ENCODE peak calls at places on chromosomes 11 and 22, in eight cellular contexts. One of them, this sample, is unnamed.

GRCh38 chr11:17504330-17505107 is 27.9 kb upstream of the ABCC8 start:
- DNase-seq in dorsolateral prefrontal cortex: peak
- DNase-seq in coronary artery: no peak
- DNase-seq in right lobe of liver: peak
- DNase-seq in lung: peak
- DNase-seq in heart left ventricle: peak
- DNase-seq in body of pancreas: peak
- DNase-seq in CD8-positive, alpha-beta T cell: peak
- DNase-seq in this sample: peak

GRCh38 chr11:131724436-131724995 is 354.1 kb downstream of the NTM start:
- DNase-seq in heart left ventricle: no peak
- DNase-seq in right lobe of liver: no peak
- DNase-seq in dorsolateral prefrontal cortex: peak
- DNase-seq in coronary artery: no peak
- DNase-seq in CD8-positive, alpha-beta T cell: no peak
- DNase-seq in body of pancreas: no peak
- DNase-seq in lung: no peak
- DNase-seq in this sample: no peak

GRCh38 chr11:100473390-100473740 is 213.7 kb upstream of the ARHGAP42 start:
- DNase-seq in body of pancreas: no peak
- DNase-seq in heart left ventricle: no peak
- DNase-seq in right lobe of liver: no peak
- DNase-seq in dorsolateral prefrontal cortex: no peak
- DNase-seq in lung: no peak
- DNase-seq in coronary artery: no peak
- DNase-seq in CD8-positive, alpha-beta T cell: no peak
- DNase-seq in this sample: no peak

GRCh38 chr22:28141614-28142013 is 222.6 kb upstream of the PITPNB start:
- DNase-seq in right lobe of liver: no peak
- DNase-seq in heart left ventricle: no peak
- DNase-seq in CD8-positive, alpha-beta T cell: no peak
- DNase-seq in body of pancreas: no peak
- DNase-seq in dorsolateral prefrontal cortex: no peak
- DNase-seq in coronary artery: no peak
- DNase-seq in lung: no peak
- DNase-seq in this sample: peak

GRCh38 chr11:120028181-120028935 is 109.6 kb downstream of the TRIM29 start:
- DNase-seq in right lobe of liver: no peak
- DNase-seq in dorsolateral prefrontal cortex: no peak
- DNase-seq in heart left ventricle: no peak
- DNase-seq in coronary artery: peak
- DNase-seq in body of pancreas: no peak
- DNase-seq in lung: no peak
- DNase-seq in CD8-positive, alpha-beta T cell: no peak
- DNase-seq in this sample: no peak

GRCh38 chr11:26849009-26849408 is 127.1 kb upstream of the SLC5A12 start:
- DNase-seq in coronary artery: no peak
- DNase-seq in body of pancreas: peak
- DNase-seq in dorsolateral prefrontal cortex: peak
- DNase-seq in lung: no peak
- DNase-seq in CD8-positive, alpha-beta T cell: no peak
- DNase-seq in heart left ventricle: peak
- DNase-seq in right lobe of liver: no peak
- DNase-seq in this sample: no peak

GRCh38 chr11:117022526-117022925 is 75.7 kb downstream of the SIK3 start:
- DNase-seq in coronary artery: no peak
- DNase-seq in lung: no peak
- DNase-seq in right lobe of liver: no peak
- DNase-seq in heart left ventricle: no peak
- DNase-seq in dorsolateral prefrontal cortex: no peak
- DNase-seq in body of pancreas: no peak
- DNase-seq in CD8-positive, alpha-beta T cell: no peak
- DNase-seq in this sample: no peak

GRCh38 chr11:134100171-134100570 is 31.3 kb downstream of the JAM3 start:
- DNase-seq in coronary artery: no peak
- DNase-seq in CD8-positive, alpha-beta T cell: no peak
- DNase-seq in heart left ventricle: no peak
- DNase-seq in dorsolateral prefrontal cortex: no peak
- DNase-seq in lung: no peak
- DNase-seq in body of pancreas: no peak
- DNase-seq in right lobe of liver: no peak
- DNase-seq in this sample: no peak

GRCh38 chr11:94376841-94377240 is 24.4 kb downstream of the GPR83 start:
- DNase-seq in CD8-positive, alpha-beta T cell: no peak
- DNase-seq in coronary artery: no peak
- DNase-seq in lung: no peak
- DNase-seq in dorsolateral prefrontal cortex: peak
- DNase-seq in right lobe of liver: no peak
- DNase-seq in heart left ventricle: no peak
- DNase-seq in body of pancreas: no peak
- DNase-seq in this sample: no peak

DNA sequence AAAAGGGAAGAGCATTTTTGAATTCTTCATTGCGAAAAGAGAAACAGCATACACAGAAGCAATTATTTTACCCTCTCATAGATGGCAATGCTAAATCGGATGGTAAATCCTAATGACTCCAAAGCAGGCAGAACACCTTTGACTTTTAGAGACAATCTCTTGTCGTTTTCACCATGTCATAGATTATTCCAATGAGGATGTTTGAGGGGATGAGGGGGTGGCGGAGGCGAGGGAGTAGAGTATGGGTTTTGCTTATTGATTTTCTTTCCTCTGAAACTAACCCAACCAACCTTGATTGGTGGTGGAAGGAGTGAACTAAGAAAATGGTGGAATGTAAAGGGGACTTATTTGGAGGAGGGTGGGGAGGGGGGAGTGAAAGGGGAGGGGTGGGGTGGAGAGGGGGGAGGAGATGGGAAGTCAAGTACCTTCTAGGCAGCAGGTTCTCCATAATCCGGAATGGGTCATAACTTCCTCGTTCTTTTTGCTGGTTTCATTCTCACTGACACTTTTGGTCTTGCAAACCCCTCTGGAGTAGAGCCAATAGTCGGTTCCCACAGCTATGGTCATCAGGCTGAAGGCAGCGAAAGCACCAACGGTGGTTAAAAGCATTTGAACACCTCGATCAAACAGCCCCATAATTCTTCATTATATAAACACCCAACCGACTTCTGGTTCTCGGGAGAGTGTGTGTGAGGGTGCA is 1.5 kb downstream of the CACNG2 start:
- DNase-seq in heart left ventricle: no peak
- DNase-seq in coronary artery: no peak
- DNase-seq in lung: no peak
- DNase-seq in body of pancreas: no peak
- DNase-seq in CD8-positive, alpha-beta T cell: no peak
- DNase-seq in right lobe of liver: no peak
- DNase-seq in dorsolateral prefrontal cortex: peak
- DNase-seq in this sample: no peak
- H3K4me3 ChIP-seq in heart left ventricle: no peak
- H3K4me3 ChIP-seq in coronary artery: no peak
- H3K4me3 ChIP-seq in lung: no peak
- H3K4me3 ChIP-seq in body of pancreas: no peak
- H3K4me3 ChIP-seq in CD8-positive, alpha-beta T cell: no peak
- H3K4me3 ChIP-seq in right lobe of liver: no peak
- H3K4me3 ChIP-seq in dorsolateral prefrontal cortex: peak
- H3K4me3 ChIP-seq in this sample: no peak

GRCh38 chr22:37126882-37127281 is 17.4 kb upstream of the TMPRSS6 start:
- DNase-seq in CD8-positive, alpha-beta T cell: no peak
- DNase-seq in dorsolateral prefrontal cortex: no peak
- DNase-seq in heart left ventricle: no peak
- DNase-seq in body of pancreas: no peak
- DNase-seq in right lobe of liver: peak
- DNase-seq in lung: no peak
- DNase-seq in coronary artery: no peak
- DNase-seq in this sample: no peak
- TF ChIP-seq CTCF in CD8-positive, alpha-beta T cell: peak
- TF ChIP-seq CTCF in dorsolateral prefrontal cortex: no peak
- TF ChIP-seq CTCF in heart left ventricle: peak
- TF ChIP-seq CTCF in body of pancreas: no peak
- TF ChIP-seq CTCF in right lobe of liver: peak
- TF ChIP-seq CTCF in lung: no peak
- TF ChIP-seq CTCF in coronary artery: no peak
- TF ChIP-seq CTCF in this sample: peak

GRCh38 chr22:48574776-48575566 is 1252.7 kb downstream of the BRD1 start:
- DNase-seq in dorsolateral prefrontal cortex: peak
- DNase-seq in lung: peak
- DNase-seq in heart left ventricle: peak
- DNase-seq in coronary artery: no peak
- DNase-seq in body of pancreas: peak
- DNase-seq in right lobe of liver: no peak
- DNase-seq in CD8-positive, alpha-beta T cell: no peak
- DNase-seq in this sample: no peak
- H3K4me3 ChIP-seq in dorsolateral prefrontal cortex: peak
- H3K4me3 ChIP-seq in lung: peak
- H3K4me3 ChIP-seq in heart left ventricle: no peak
- H3K4me3 ChIP-seq in coronary artery: peak
- H3K4me3 ChIP-seq in body of pancreas: no peak
- H3K4me3 ChIP-seq in right lobe of liver: no peak
- H3K4me3 ChIP-seq in CD8-positive, alpha-beta T cell: no peak
- H3K4me3 ChIP-seq in this sample: no peak

DNA sequence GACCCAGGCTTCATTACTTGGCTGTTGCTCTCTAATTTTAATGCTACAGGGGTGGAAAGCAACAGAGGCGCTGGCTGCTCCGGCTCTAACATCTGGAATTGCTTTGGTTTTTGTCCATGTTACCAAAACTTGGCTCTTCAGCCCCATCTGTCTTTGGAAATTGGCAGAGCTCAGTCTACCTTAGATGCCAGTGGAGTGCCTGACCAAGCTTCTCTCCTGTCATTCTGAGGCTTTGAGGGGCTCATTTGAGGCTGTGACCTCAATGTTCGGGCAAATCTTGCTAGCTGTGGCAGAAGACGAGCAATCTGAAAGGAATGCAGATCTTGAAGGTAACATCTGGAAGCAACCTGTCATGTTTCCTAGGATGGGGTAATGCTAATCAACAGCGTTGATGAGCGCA is 409.5 kb upstream of the SYN3 start:
- DNase-seq in body of pancreas: no peak
- DNase-seq in CD8-positive, alpha-beta T cell: no peak
- DNase-seq in lung: no peak
- DNase-seq in heart left ventricle: no peak
- DNase-seq in coronary artery: no peak
- DNase-seq in right lobe of liver: no peak
- DNase-seq in dorsolateral prefrontal cortex: no peak
- DNase-seq in this sample: no peak
- TF ChIP-seq CTCF in body of pancreas: no peak
- TF ChIP-seq CTCF in CD8-positive, alpha-beta T cell: no peak
- TF ChIP-seq CTCF in lung: no peak
- TF ChIP-seq CTCF in heart left ventricle: peak
- TF ChIP-seq CTCF in coronary artery: no peak
- TF ChIP-seq CTCF in right lobe of liver: peak
- TF ChIP-seq CTCF in dorsolateral prefrontal cortex: no peak
- TF ChIP-seq CTCF in this sample: peak

GRCh38 chr11:14642453-14642852 is 1.2 kb upstream of the PDE3B start:
- DNase-seq in lung: no peak
- DNase-seq in dorsolateral prefrontal cortex: no peak
- DNase-seq in heart left ventricle: no peak
- DNase-seq in body of pancreas: no peak
- DNase-seq in right lobe of liver: no peak
- DNase-seq in coronary artery: no peak
- DNase-seq in CD8-positive, alpha-beta T cell: no peak
- DNase-seq in this sample: no peak
- H3K4me3 ChIP-seq in lung: no peak
- H3K4me3 ChIP-seq in dorsolateral prefrontal cortex: peak
- H3K4me3 ChIP-seq in heart left ventricle: no peak
- H3K4me3 ChIP-seq in body of pancreas: no peak
- H3K4me3 ChIP-seq in right lobe of liver: no peak
- H3K4me3 ChIP-seq in coronary artery: no peak
- H3K4me3 ChIP-seq in CD8-positive, alpha-beta T cell: peak
- H3K4me3 ChIP-seq in this sample: no peak

DNA sequence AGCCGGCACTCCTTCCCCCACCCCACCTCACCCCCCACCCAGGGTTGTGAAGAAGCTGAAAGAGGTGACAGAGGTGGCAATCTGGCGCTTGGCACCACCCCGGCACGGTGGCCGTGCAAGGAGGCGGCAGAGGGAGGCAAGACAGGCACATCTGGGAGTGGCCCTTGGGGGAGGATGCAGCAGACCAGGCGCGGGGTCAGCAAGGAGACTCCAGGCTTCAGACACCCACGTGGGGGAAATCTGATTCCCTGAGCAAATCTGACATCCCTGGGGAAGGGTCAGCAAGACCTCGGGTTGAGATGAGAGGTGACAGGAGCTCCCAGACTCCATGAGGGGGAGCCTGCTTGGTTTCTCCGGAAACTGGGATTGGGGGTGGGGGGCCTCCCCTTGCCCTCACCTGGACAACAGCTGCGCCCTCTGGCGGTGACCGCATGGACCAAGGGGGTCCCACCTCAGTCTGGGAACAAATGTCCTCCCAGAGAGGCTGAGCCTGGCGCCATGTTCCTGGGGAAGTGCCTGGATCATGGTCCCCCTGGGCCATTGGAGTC is 4.0 kb upstream of the RCOR2 start:
- DNase-seq in body of pancreas: no peak
- DNase-seq in heart left ventricle: no peak
- DNase-seq in CD8-positive, alpha-beta T cell: peak
- DNase-seq in lung: no peak
- DNase-seq in dorsolateral prefrontal cortex: no peak
- DNase-seq in right lobe of liver: no peak
- DNase-seq in coronary artery: no peak
- DNase-seq in this sample: no peak
- TF ChIP-seq CTCF in body of pancreas: peak
- TF ChIP-seq CTCF in heart left ventricle: peak
- TF ChIP-seq CTCF in CD8-positive, alpha-beta T cell: peak
- TF ChIP-seq CTCF in lung: no peak
- TF ChIP-seq CTCF in dorsolateral prefrontal cortex: peak
- TF ChIP-seq CTCF in right lobe of liver: peak
- TF ChIP-seq CTCF in coronary artery: no peak
- TF ChIP-seq CTCF in this sample: peak